ENCODE peak calls at places on chromosomes 7 and 10, in nine cellular contexts. F is left ventricle myocardium inferior; S is D341Med; G is NCI-H187 treated with DMSO at 0.1 percent for 48 hours; C is CD4-positive, alpha-beta T cell; A is colonic mucosa; L is GM20000; V is NCI-H146; D is stimulated activated CD4-positive, alpha-beta T cell treated with anti-CD3 and anti-CD28 coated beads, TNF-alpha, amount 100 ng/mL, for 24 hours. U is an unnamed sample.

GRCh38 chr7:142445019-142445686 is 187.3 kb upstream of the PRSS58 start:
- DNase-seq in F (no peak), S (peak), G (no peak), C (peak), A (no peak), L (no peak), V (no peak), D (no peak), U (peak)

GRCh38 chr7:84144935-84145334 is 49.7 kb downstream of the SEMA3A start:
- DNase-seq in F (no peak), S (no peak), G (no peak), C (no peak), A (no peak), L (no peak), V (no peak), D (no peak), U (no peak)

GRCh38 chr10:6292741-6293151 is 90.0 kb downstream of the PFKFB3 start:
- DNase-seq in F (no peak), S (no peak), G (no peak), C (no peak), A (no peak), L (no peak), V (no peak), D (no peak), U (no peak)

GRCh38 chr7:157407512-157408257 is 70.9 kb downstream of the DNAJB6 start:
- DNase-seq in F (peak), S (peak), G (no peak), C (no peak), A (no peak), L (no peak), V (no peak), D (no peak), U (no peak)

GRCh38 chr7:2757904-2758672 is 70.1 kb downstream of the AMZ1 start:
- DNase-seq in F (no peak), S (no peak), G (no peak), C (no peak), A (peak), L (peak), V (peak), D (peak), U (no peak)

GRCh38 chr7:28440055-28440601 is 27.8 kb downstream of the CREB5 start:
- DNase-seq in F (no peak), S (no peak), G (no peak), C (no peak), A (no peak), L (no peak), V (no peak), D (no peak), U (no peak)

GRCh38 chr10:15167411-15168295 is 840 bp downstream of the NMT2 start:
- DNase-seq in F (peak), S (peak), G (no peak), C (peak), A (peak), L (peak), V (peak), D (peak), U (peak)

GRCh38 chr7:143391462-143392404 is 10.6 kb downstream of the ZYX start:
- DNase-seq in F (peak), S (no peak), G (no peak), C (no peak), A (peak), L (no peak), V (no peak), D (no peak), U (no peak)

GRCh38 chr7:20330797-20331230 is at the start of gene ITGB8:
- DNase-seq in F (peak), S (peak), G (no peak), C (no peak), A (peak), L (no peak), V (no peak), D (no peak), U (no peak)

GRCh38 chr10:132270721-132271457 is 36.9 kb downstream of the STK32C start:
- DNase-seq in F (no peak), S (no peak), G (no peak), C (no peak), A (no peak), L (no peak), V (no peak), D (no peak), U (no peak)

GRCh38 chr10:11527700-11528255 is 83.7 kb downstream of the USP6NL start:
- DNase-seq in F (no peak), S (no peak), G (no peak), C (no peak), A (no peak), L (no peak), V (no peak), D (no peak), U (no peak)